ENCODE peak calls at places on chromosome 17, in seven cellular contexts. One of them, this sample, is unnamed.

GRCh38 chr17:42484304-42484703 is 25.6 kb downstream of the ATP6V0A1 start:
- DNase-seq in Caco-2: no peak
- DNase-seq in prostate gland: no peak
- DNase-seq in dorsolateral prefrontal cortex: no peak
- DNase-seq in heart right ventricle: no peak
- DNase-seq in PC-9: no peak
- DNase-seq in AG04449: no peak
- DNase-seq in this sample: no peak

GRCh38 chr17:4440690-4441686 is 7.2 kb downstream of the SPNS3 start:
- DNase-seq in Caco-2: no peak
- DNase-seq in prostate gland: no peak
- DNase-seq in dorsolateral prefrontal cortex: no peak
- DNase-seq in heart right ventricle: no peak
- DNase-seq in PC-9: no peak
- DNase-seq in AG04449: no peak
- DNase-seq in this sample: no peak

GRCh38 chr17:38982858-38983746 is 15.9 kb upstream of the FBXO47 start:
- DNase-seq in Caco-2: peak; percentile 61
- DNase-seq in prostate gland: peak; percentile 43
- DNase-seq in dorsolateral prefrontal cortex: no peak
- DNase-seq in heart right ventricle: peak; percentile 70
- DNase-seq in PC-9: peak; percentile 51
- DNase-seq in AG04449: no peak
- DNase-seq in this sample: peak; percentile 53

GRCh38 chr17:7020894-7021664 is 1.8 kb upstream of the BCL6B start:
- DNase-seq in Caco-2: no peak
- DNase-seq in prostate gland: no peak
- DNase-seq in dorsolateral prefrontal cortex: no peak
- DNase-seq in heart right ventricle: no peak
- DNase-seq in PC-9: no peak
- DNase-seq in AG04449: no peak
- DNase-seq in this sample: no peak

GRCh38 chr17:1074886-1075665 is 78.1 kb downstream of the TIMM22 start:
- DNase-seq in Caco-2: no peak
- DNase-seq in prostate gland: no peak
- DNase-seq in dorsolateral prefrontal cortex: no peak
- DNase-seq in heart right ventricle: peak; percentile 65
- DNase-seq in PC-9: no peak
- DNase-seq in AG04449: no peak
- DNase-seq in this sample: no peak

GRCh38 chr17:62637809-62638208 is 10.3 kb downstream of the MRC2 start:
- DNase-seq in Caco-2: no peak
- DNase-seq in prostate gland: no peak
- DNase-seq in dorsolateral prefrontal cortex: no peak
- DNase-seq in heart right ventricle: no peak
- DNase-seq in PC-9: no peak
- DNase-seq in AG04449: no peak
- DNase-seq in this sample: no peak

GRCh38 chr17:63498621-63499195 is 21.8 kb downstream of the ACE start:
- DNase-seq in Caco-2: no peak
- DNase-seq in prostate gland: no peak
- DNase-seq in dorsolateral prefrontal cortex: no peak
- DNase-seq in heart right ventricle: no peak
- DNase-seq in PC-9: no peak
- DNase-seq in AG04449: peak; percentile 47
- DNase-seq in this sample: no peak

GRCh38 chr17:21523482-21524210 is 147.5 kb downstream of the KCNJ12 start:
- DNase-seq in Caco-2: no peak
- DNase-seq in prostate gland: no peak
- DNase-seq in dorsolateral prefrontal cortex: no peak
- DNase-seq in heart right ventricle: no peak
- DNase-seq in PC-9: no peak
- DNase-seq in AG04449: no peak
- DNase-seq in this sample: no peak

GRCh38 chr17:65547253-65547670 is 14.2 kb downstream of the AXIN2 start:
- DNase-seq in Caco-2: peak; percentile 75
- DNase-seq in prostate gland: peak; percentile 39
- DNase-seq in dorsolateral prefrontal cortex: no peak
- DNase-seq in heart right ventricle: peak; percentile 65
- DNase-seq in PC-9: no peak
- DNase-seq in AG04449: no peak
- DNase-seq in this sample: peak; percentile 87

GRCh38 chr17:43367588-43368242 is 31.1 kb upstream of the ARL4D start:
- DNase-seq in Caco-2: peak; percentile 80
- DNase-seq in prostate gland: no peak
- DNase-seq in dorsolateral prefrontal cortex: no peak
- DNase-seq in heart right ventricle: no peak
- DNase-seq in PC-9: peak; percentile 97
- DNase-seq in AG04449: no peak
- DNase-seq in this sample: peak; percentile 69

GRCh38 chr17:15651001-15651582 is 31.6 kb upstream of the FBXW10B start:
- DNase-seq in Caco-2: no peak
- DNase-seq in prostate gland: no peak
- DNase-seq in dorsolateral prefrontal cortex: no peak
- DNase-seq in heart right ventricle: peak; percentile 14
- DNase-seq in PC-9: peak; percentile 45
- DNase-seq in AG04449: no peak
- DNase-seq in this sample: no peak
- H3K4me3 ChIP-seq in Caco-2: peak overlapping the region; percentile 40
- H3K4me3 ChIP-seq in prostate gland: peak overlapping the region; percentile 16
- H3K4me3 ChIP-seq in dorsolateral prefrontal cortex: peak overlapping the region; percentile 60
- H3K4me3 ChIP-seq in heart right ventricle: peak overlapping the region; percentile 66
- H3K4me3 ChIP-seq in PC-9: peak overlapping the region; percentile 88
- H3K4me3 ChIP-seq in AG04449: peak overlapping the region; percentile 99
- H3K4me3 ChIP-seq in this sample: peak overlapping the region; percentile 51

DNA sequence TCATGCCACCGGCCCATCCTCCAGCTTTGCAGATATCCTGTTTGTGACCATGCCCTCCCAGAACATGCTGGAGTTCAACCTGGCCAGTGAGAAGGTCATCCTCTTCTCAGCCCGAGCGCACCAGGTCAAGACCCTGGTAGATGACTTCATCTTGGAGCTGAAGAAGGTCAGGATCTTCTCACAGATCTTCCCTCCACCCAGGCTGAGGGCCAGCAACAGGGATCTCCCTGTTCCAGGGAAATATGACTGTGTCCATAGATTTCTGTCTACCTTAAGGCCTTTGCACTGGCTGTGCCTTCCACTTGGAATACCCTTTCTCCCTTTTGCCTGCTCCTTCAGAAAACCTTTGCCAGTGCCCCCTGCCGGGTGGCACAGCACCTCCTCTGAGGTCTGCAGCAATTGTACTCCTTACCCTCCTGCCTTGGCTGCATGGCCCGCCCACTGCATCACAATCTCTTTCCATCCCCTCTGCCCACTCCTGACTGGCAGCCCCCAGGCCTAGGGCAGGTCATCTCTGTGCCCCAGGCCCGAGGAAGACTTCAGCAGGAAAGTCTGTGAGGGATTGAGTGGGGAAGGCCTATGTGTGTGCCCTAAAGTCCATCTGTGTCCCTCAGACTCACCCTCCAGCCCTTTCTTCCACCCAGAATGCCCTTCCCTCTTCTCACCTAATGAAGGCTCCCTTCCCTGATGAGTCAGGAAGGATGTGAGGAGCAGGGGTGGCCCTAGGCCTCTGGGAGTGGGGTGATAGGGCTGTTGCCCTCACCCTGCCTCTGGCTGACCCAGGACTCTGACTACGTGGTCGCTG is 27.3 kb upstream of the ALKBH5 start:
- DNase-seq in Caco-2: no peak
- DNase-seq in prostate gland: no peak
- DNase-seq in dorsolateral prefrontal cortex: no peak
- DNase-seq in heart right ventricle: no peak
- DNase-seq in PC-9: no peak
- DNase-seq in AG04449: no peak
- DNase-seq in this sample: no peak
- TF ChIP-seq CTCF in Caco-2: no peak
- TF ChIP-seq CTCF in prostate gland: no peak
- TF ChIP-seq CTCF in dorsolateral prefrontal cortex: no peak
- TF ChIP-seq CTCF in heart right ventricle: no peak
- TF ChIP-seq CTCF in PC-9: no peak
- TF ChIP-seq CTCF in AG04449: no peak
- TF ChIP-seq CTCF in this sample: peak; percentile 18

GRCh38 chr17:80210348-80211108 is 9.6 kb downstream of the SGSH start:
- DNase-seq in Caco-2: no peak
- DNase-seq in prostate gland: no peak
- DNase-seq in dorsolateral prefrontal cortex: no peak
- DNase-seq in heart right ventricle: no peak
- DNase-seq in PC-9: no peak
- DNase-seq in AG04449: no peak
- DNase-seq in this sample: no peak

GRCh38 chr17:80204626-80205468 is 15.3 kb downstream of the SGSH start:
- DNase-seq in Caco-2: no peak
- DNase-seq in prostate gland: no peak
- DNase-seq in dorsolateral prefrontal cortex: no peak
- DNase-seq in heart right ventricle: no peak
- DNase-seq in PC-9: no peak
- DNase-seq in AG04449: no peak
- DNase-seq in this sample: no peak

GRCh38 chr17:80209765-80210164 is 10.4 kb downstream of the SGSH start:
- DNase-seq in Caco-2: no peak
- DNase-seq in prostate gland: no peak
- DNase-seq in dorsolateral prefrontal cortex: no peak
- DNase-seq in heart right ventricle: no peak
- DNase-seq in PC-9: no peak
- DNase-seq in AG04449: no peak
- DNase-seq in this sample: no peak

GRCh38 chr17:80212109-80212508 is 8.0 kb downstream of the SGSH start:
- DNase-seq in Caco-2: no peak
- DNase-seq in prostate gland: no peak
- DNase-seq in dorsolateral prefrontal cortex: no peak
- DNase-seq in heart right ventricle: no peak
- DNase-seq in PC-9: no peak
- DNase-seq in AG04449: no peak
- DNase-seq in this sample: no peak

DNA sequence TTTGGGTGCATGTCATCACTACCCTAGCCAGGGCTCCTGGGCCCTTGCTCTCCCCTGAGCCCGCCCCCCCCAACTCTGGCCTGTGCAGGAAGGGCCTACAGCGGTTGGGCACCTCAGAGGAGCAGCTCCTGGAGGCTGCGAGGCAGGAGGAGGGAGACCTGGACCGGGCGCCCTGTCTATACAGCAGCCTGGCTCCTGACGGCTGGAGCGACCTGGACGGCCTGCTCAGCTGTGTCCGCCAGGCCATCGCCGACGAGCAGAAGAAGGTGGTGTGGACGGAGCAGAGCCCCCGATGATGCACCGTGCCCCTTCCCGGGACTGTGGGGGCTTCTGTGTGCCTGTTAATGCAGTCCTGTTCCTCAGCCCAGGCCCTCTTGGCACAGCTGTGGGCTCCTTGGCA is 12.1 kb downstream of the SGSH start:
- DNase-seq in Caco-2: no peak
- DNase-seq in prostate gland: no peak
- DNase-seq in dorsolateral prefrontal cortex: no peak
- DNase-seq in heart right ventricle: no peak
- DNase-seq in PC-9: no peak
- DNase-seq in AG04449: no peak
- DNase-seq in this sample: no peak
- H3K4me3 ChIP-seq in Caco-2: no peak overlapping the region
- H3K4me3 ChIP-seq in prostate gland: no peak overlapping the region
- H3K4me3 ChIP-seq in dorsolateral prefrontal cortex: no peak overlapping the region
- H3K4me3 ChIP-seq in heart right ventricle: no peak overlapping the region
- H3K4me3 ChIP-seq in PC-9: no peak overlapping the region
- H3K4me3 ChIP-seq in AG04449: no peak overlapping the region
- H3K4me3 ChIP-seq in this sample: no peak overlapping the region

GRCh38 chr17:82836823-82837357 is 2.9 kb downstream of the ZNF750 start:
- DNase-seq in Caco-2: no peak
- DNase-seq in prostate gland: no peak
- DNase-seq in dorsolateral prefrontal cortex: no peak
- DNase-seq in heart right ventricle: no peak
- DNase-seq in PC-9: no peak
- DNase-seq in AG04449: no peak
- DNase-seq in this sample: no peak
- TF ChIP-seq CTCF in Caco-2: peak; percentile 12
- TF ChIP-seq CTCF in prostate gland: no peak
- TF ChIP-seq CTCF in dorsolateral prefrontal cortex: no peak
- TF ChIP-seq CTCF in heart right ventricle: peak; percentile 23
- TF ChIP-seq CTCF in PC-9: no peak
- TF ChIP-seq CTCF in AG04449: no peak
- TF ChIP-seq CTCF in this sample: no peak

GRCh38 chr17:36599546-36600250 is 1.7 kb upstream of the MRM1 start:
- DNase-seq in Caco-2: no peak
- DNase-seq in prostate gland: no peak
- DNase-seq in dorsolateral prefrontal cortex: no peak
- DNase-seq in heart right ventricle: no peak
- DNase-seq in PC-9: no peak
- DNase-seq in AG04449: no peak
- DNase-seq in this sample: no peak

GRCh38 chr17:36598951-36599401 is 2.4 kb upstream of the MRM1 start:
- DNase-seq in Caco-2: no peak
- DNase-seq in prostate gland: no peak
- DNase-seq in dorsolateral prefrontal cortex: no peak
- DNase-seq in heart right ventricle: no peak
- DNase-seq in PC-9: no peak
- DNase-seq in AG04449: no peak
- DNase-seq in this sample: no peak

GRCh38 chr17:36601303-36602029 is at the start of gene MRM1:
- DNase-seq in Caco-2: peak; percentile 97
- DNase-seq in prostate gland: peak; percentile 88
- DNase-seq in dorsolateral prefrontal cortex: peak; percentile 90
- DNase-seq in heart right ventricle: peak; percentile 94
- DNase-seq in PC-9: peak; percentile 86
- DNase-seq in AG04449: peak; percentile 46
- DNase-seq in this sample: peak; percentile 70

GRCh38 chr17:36600936-36601302 is 464 bp upstream of the MRM1 start:
- DNase-seq in Caco-2: no peak
- DNase-seq in prostate gland: no peak
- DNase-seq in dorsolateral prefrontal cortex: no peak
- DNase-seq in heart right ventricle: no peak
- DNase-seq in PC-9: no peak
- DNase-seq in AG04449: no peak
- DNase-seq in this sample: no peak

GRCh38 chr17:36600477-36600876 is 906 bp upstream of the MRM1 start:
- DNase-seq in Caco-2: no peak
- DNase-seq in prostate gland: no peak
- DNase-seq in dorsolateral prefrontal cortex: no peak
- DNase-seq in heart right ventricle: no peak
- DNase-seq in PC-9: no peak
- DNase-seq in AG04449: no peak
- DNase-seq in this sample: no peak
- H3K4me3 ChIP-seq in Caco-2: peak overlapping the region; percentile 66
- H3K4me3 ChIP-seq in prostate gland: no peak overlapping the region
- H3K4me3 ChIP-seq in dorsolateral prefrontal cortex: peak overlapping the region; percentile 79
- H3K4me3 ChIP-seq in heart right ventricle: no peak overlapping the region
- H3K4me3 ChIP-seq in PC-9: peak overlapping the region; percentile 77
- H3K4me3 ChIP-seq in AG04449: peak overlapping the region; percentile 97
- H3K4me3 ChIP-seq in this sample: peak overlapping the region; percentile 92

GRCh38 chr17:33401253-33401652 is 108.2 kb upstream of the ASIC2 start:
- DNase-seq in Caco-2: no peak
- DNase-seq in prostate gland: no peak
- DNase-seq in dorsolateral prefrontal cortex: no peak
- DNase-seq in heart right ventricle: no peak
- DNase-seq in PC-9: no peak
- DNase-seq in AG04449: no peak
- DNase-seq in this sample: no peak
- TF ChIP-seq CTCF in Caco-2: no peak
- TF ChIP-seq CTCF in prostate gland: no peak
- TF ChIP-seq CTCF in dorsolateral prefrontal cortex: no peak
- TF ChIP-seq CTCF in heart right ventricle: no peak
- TF ChIP-seq CTCF in PC-9: no peak
- TF ChIP-seq CTCF in AG04449: no peak
- TF ChIP-seq CTCF in this sample: no peak